ENCODE peak calls at places on chromosomes 5 and 9, in four cellular contexts. O is CD8-positive, alpha-beta memory T cell; K is activated T-helper 1 cell treated with anti-CD3 and anti-CD28 coated beads, Interleukin-2, amount 50 U/mL, for 16 hours; E is nucleus accumbens. R is an unnamed sample.
A peak's percentile ranks its signal among the peaks of the same experiment; 100 is the strongest.

GRCh38 chr5:171688696-171689495 is 96.7 kb upstream of the SMIM23 start:
- DNase-seq in O (no peak), K (no peak), E (no peak), R (no peak)

GRCh38 chr5:3789519-3790193 is 194.0 kb downstream of the IRX1 start:
- DNase-seq in O (no peak), K (no peak), E (no peak), R (no peak)

GRCh38 chr9:13395086-13395485 is 115.6 kb upstream of the MPDZ start:
- DNase-seq in O (no peak), K (no peak), E (no peak), R (no peak)

GRCh38 chr5:148961261-148962199 is 101.3 kb downstream of the SH3TC2 start:
- DNase-seq in O (no peak), K (no peak), E (no peak), R (no peak)

GRCh38 chr5:5615569-5615968 is 193.1 kb downstream of the ICE1 start:
- DNase-seq in O (no peak), K (no peak), E (no peak), R (no peak)

GRCh38 chr9:68704804-68705635 is at the start of gene PIP5K1B:
- DNase-seq in O (peak; percentile 5), K (no peak), E (no peak), R (peak; percentile 89)

GRCh38 chr5:73303139-73304079 is 130.4 kb downstream of the TMEM174 start:
- DNase-seq in O (no peak), K (no peak), E (no peak), R (no peak)

GRCh38 chr5:133032852-133033742 is 6.7 kb upstream of the ZCCHC10 start:
- DNase-seq in O (peak; percentile 25), K (no peak), E (no peak), R (peak; percentile 60)

GRCh38 chr5:112014771-112015170 is 257.8 kb upstream of the NREP start:
- DNase-seq in O (no peak), K (no peak), E (no peak), R (no peak)

GRCh38 chr9:114856210-114856941 is 50.5 kb upstream of the TNFSF15 start:
- DNase-seq in O (no peak), K (no peak), E (no peak), R (no peak)

GRCh38 chr5:77893225-77893860 is 117.2 kb upstream of the TBCA start:
- DNase-seq in O (no peak), K (no peak), E (no peak), R (no peak)

GRCh38 chr9:123718188-123718587 is 211.7 kb downstream of the DENND1A start:
- DNase-seq in O (no peak), K (no peak), E (no peak), R (no peak)

GRCh38 chr5:174344335-174344734 is 298.8 kb downstream of the NSG2 start:
- DNase-seq in O (no peak), K (no peak), E (no peak), R (no peak)

R was measured in B cell.